ENCODE peak calls at places on chromosomes 6 and 20, in seven cellular contexts. Z, N, I, B, X, U and P are unnamed samples.
A peak's percentile ranks its signal among the peaks of the same experiment; 100 is the strongest.

GRCh38 chr20:43910564-43910963 is 4.1 kb upstream of the TOX2 start:
- DNase-seq in Z (no peak), N (no peak), I (no peak), B (no peak), X (no peak), U (no peak), P (no peak)

GRCh38 chr20:51122931-51123658 is 100.2 kb upstream of the KCNG1 start:
- DNase-seq in Z (no peak), N (no peak), I (no peak), B (no peak), X (no peak), U (no peak), P (no peak)

GRCh38 chr20:49677777-49678758 is 35.6 kb downstream of the B4GALT5 start:
- DNase-seq in Z (no peak), N (no peak), I (no peak), B (no peak), X (no peak), U (no peak), P (no peak)

GRCh38 chr6:40077315-40077714 is 143.1 kb upstream of the MOCS1 start:
- DNase-seq in Z (no peak), N (no peak), I (no peak), B (no peak), X (no peak), U (no peak), P (no peak)

GRCh38 chr6:92715991-92716390 is 703.4 kb downstream of the EPHA7 start:
- DNase-seq in Z (no peak), N (no peak), I (no peak), B (no peak), X (no peak), U (no peak), P (no peak)

GRCh38 chr20:51750037-51750769 is 18.0 kb downstream of the ATP9A start:
- DNase-seq in Z (no peak), N (peak; percentile 89), I (peak; percentile 83), B (no peak), X (peak; percentile 89), U (peak; percentile 55), P (peak; percentile 88)

GRCh38 chr6:154995241-154996162 is at the start of gene TIAM2:
- DNase-seq in Z (peak; percentile 62), N (no peak), I (no peak), B (peak; percentile 72), X (peak; percentile 39), U (no peak), P (no peak)

GRCh38 chr20:64068381-64069208 is 5.6 kb downstream of the TCEA2 start:
- DNase-seq in Z (no peak), N (no peak), I (no peak), B (no peak), X (no peak), U (no peak), P (no peak)

GRCh38 chr6:54267798-54268197 is 40.4 kb upstream of the TINAG start:
- DNase-seq in Z (no peak), N (no peak), I (no peak), B (peak; percentile 22), X (peak; percentile 52), U (no peak), P (no peak)

GRCh38 chr20:40939667-40940066 is 89.0 kb upstream of the TOP1 start:
- DNase-seq in Z (no peak), N (no peak), I (no peak), B (no peak), X (no peak), U (no peak), P (no peak)

GRCh38 chr6:133964052-133964451 is 11.0 kb downstream of the TBPL1 start:
- DNase-seq in Z (no peak), N (no peak), I (no peak), B (no peak), X (peak; percentile 89), U (no peak), P (no peak)

GRCh38 chr20:5181492-5181891 is 54.7 kb downstream of the CDS2 start:
- DNase-seq in Z (no peak), N (no peak), I (no peak), B (no peak), X (no peak), U (no peak), P (no peak)

GRCh38 chr20:10316582-10316981 is 98.0 kb downstream of the SNAP25 start:
- DNase-seq in Z (no peak), N (no peak), I (no peak), B (no peak), X (no peak), U (no peak), P (no peak)

GRCh38 chr6:10310826-10311225 is 104.0 kb downstream of the TFAP2A start:
- DNase-seq in Z (no peak), N (no peak), I (no peak), B (no peak), X (peak; percentile 23), U (no peak), P (no peak)

GRCh38 chr20:57002066-57002570 is 264.3 kb downstream of the BMP7 start:
- DNase-seq in Z (no peak), N (no peak), I (no peak), B (no peak), X (no peak), U (no peak), P (no peak)

GRCh38 chr20:52242237-52243230 is 51.0 kb upstream of the ZFP64 start:
- DNase-seq in Z (no peak), N (no peak), I (no peak), B (no peak), X (peak; percentile 16), U (no peak), P (no peak)

GRCh38 chr6:22072939-22073338 is 223.9 kb downstream of the PRL start:
- DNase-seq in Z (no peak), N (no peak), I (no peak), B (no peak), X (peak; percentile 41), U (no peak), P (no peak)

GRCh38 chr20:20076297-20077065 is 24.1 kb downstream of the CFAP61 start:
- DNase-seq in Z (no peak), N (no peak), I (no peak), B (no peak), X (peak; percentile 56), U (peak; percentile 71), P (no peak)

GRCh38 chr6:13729891-13730290 is 18.3 kb upstream of the RANBP9 start:
- DNase-seq in Z (no peak), N (no peak), I (no peak), B (no peak), X (peak; percentile 79), U (peak; percentile 15), P (no peak)

GRCh38 chr6:127844529-127844928 is 56.3 kb downstream of the THEMIS start:
- DNase-seq in Z (no peak), N (no peak), I (no peak), B (no peak), X (peak; percentile 68), U (no peak), P (no peak)

GRCh38 chr20:36542019-36542488 is 735 bp downstream of the MYL9 start:
- DNase-seq in Z (peak; percentile 82), N (peak; percentile 70), I (peak; percentile 63), B (peak; percentile 54), X (peak; percentile 80), U (no peak), P (no peak)

GRCh38 chr6:108477034-108477433 is 83.7 kb upstream of the FOXO3 start:
- DNase-seq in Z (no peak), N (no peak), I (no peak), B (no peak), X (no peak), U (peak; percentile 66), P (no peak)

GRCh38 chr6:44682987-44683779 is 295.7 kb downstream of the CDC5L start:
- DNase-seq in Z (no peak), N (no peak), I (no peak), B (no peak), X (no peak), U (no peak), P (peak; percentile 40)

GRCh38 chr20:63463400-63464288 is 8.8 kb downstream of the KCNQ2 start:
- DNase-seq in Z (no peak), N (no peak), I (no peak), B (no peak), X (peak; percentile 16), U (no peak), P (no peak)

GRCh38 chr6:104473021-104473429 is 386.7 kb downstream of the HACE1 start:
- DNase-seq in Z (no peak), N (no peak), I (no peak), B (no peak), X (no peak), U (no peak), P (no peak)

GRCh38 chr20:5688431-5688972 is 61.7 kb upstream of the SHLD1 start:
- DNase-seq in Z (peak; percentile 47), N (no peak), I (no peak), B (no peak), X (no peak), U (peak; percentile 87), P (no peak)

GRCh38 chr6:67766061-67766460 is 869.0 kb upstream of the ADGRB3 start:
- DNase-seq in Z (no peak), N (no peak), I (no peak), B (no peak), X (no peak), U (no peak), P (no peak)

GRCh38 chr6:99736302-99736701 is 129.7 kb downstream of the PRDM13 start:
- DNase-seq in Z (no peak), N (no peak), I (no peak), B (no peak), X (no peak), U (no peak), P (no peak)

GRCh38 chr20:5652626-5653573 is 97.3 kb upstream of the SHLD1 start:
- DNase-seq in Z (no peak), N (no peak), I (no peak), B (no peak), X (peak; percentile 85), U (no peak), P (no peak)

GRCh38 chr6:160215232-160215631 is 43.4 kb downstream of the SLC22A2 start:
- DNase-seq in Z (no peak), N (no peak), I (no peak), B (no peak), X (no peak), U (no peak), P (no peak)

GRCh38 chr6:34465551-34466241 is at the start of gene PACSIN1:
- DNase-seq in Z (peak; percentile 63), N (no peak), I (no peak), B (peak; percentile 62), X (peak; percentile 19), U (peak; percentile 84), P (no peak)

GRCh38 chr6:52595000-52595795 is 18.3 kb upstream of the TRAM2 start:
- DNase-seq in Z (peak; percentile 83), N (no peak), I (peak; percentile 67), B (peak; percentile 32), X (peak; percentile 94), U (no peak), P (peak; percentile 80)

GRCh38 chr6:124989136-124989983 is 27.1 kb downstream of the RNF217 start:
- DNase-seq in Z (no peak), N (no peak), I (no peak), B (no peak), X (no peak), U (no peak), P (no peak)

GRCh38 chr6:126527016-126527606 is 187.2 kb downstream of the CENPW start:
- DNase-seq in Z (no peak), N (no peak), I (no peak), B (no peak), X (no peak), U (no peak), P (no peak)

GRCh38 chr6:152575621-152576150 is 61.5 kb downstream of the SYNE1 start:
- DNase-seq in Z (no peak), N (peak; percentile 63), I (peak; percentile 28), B (no peak), X (peak; percentile 78), U (no peak), P (no peak)

GRCh38 chr6:7557652-7558051 is 16.2 kb downstream of the DSP start:
- DNase-seq in Z (no peak), N (no peak), I (no peak), B (no peak), X (no peak), U (no peak), P (no peak)

GRCh38 chr20:1005452-1006027 is 3.4 kb upstream of the RSPO4 start:
- DNase-seq in Z (no peak), N (no peak), I (no peak), B (peak; percentile 52), X (peak; percentile 48), U (peak; percentile 51), P (peak; percentile 45)

GRCh38 chr6:10256113-10256690 is 158.7 kb downstream of the TFAP2A start:
- DNase-seq in Z (no peak), N (no peak), I (no peak), B (no peak), X (no peak), U (no peak), P (no peak)